ENCODE peak calls at places on chromosomes 2 and 18, in seven cellular contexts. B is Right ventricle myocardium superior, M is transverse colon, Y is posterior cingulate gyrus, V is EL, P is mesothelial cell of epicardium, Z is NCI-H1694. J is an unnamed sample.
A peak's percentile ranks its signal among the peaks of the same experiment; 100 is the strongest.

GRCh38 chr18:10270160-10270571 is 184.3 kb upstream of the APCDD1 start:
- DNase-seq in Y (no peak), P (no peak), M (no peak), Z (no peak), V (peak; percentile 14), B (no peak), J (no peak)

GRCh38 chr2:179193759-179194394 is 70.8 kb downstream of the SESTD1 start:
- DNase-seq in V (no peak), Y (no peak), Z (no peak), M (no peak), B (no peak), P (no peak), J (no peak)

GRCh38 chr2:76932550-76932949 is 589.6 kb downstream of the LRRTM4 start:
- DNase-seq in P (no peak), B (no peak), Y (no peak), Z (no peak), V (no peak), M (no peak), J (no peak)

GRCh38 chr2:105256431-105257047 is 15.0 kb downstream of the GPR45 start:
- DNase-seq in B (no peak), Z (no peak), Y (no peak), M (no peak), V (no peak), P (no peak), J (no peak)

GRCh38 chr2:240278661-240279060 is 138.2 kb upstream of the OTOS start:
- DNase-seq in V (no peak), Z (no peak), P (no peak), B (no peak), M (no peak), Y (no peak), J (no peak)

GRCh38 chr18:3269241-3269640 is 7.3 kb downstream of the MYL12B start:
- DNase-seq in P (no peak), B (no peak), Y (no peak), Z (no peak), V (peak; percentile 88), M (no peak), J (no peak)

GRCh38 chr2:188693111-188693510 is 281.1 kb upstream of the COL3A1 start:
- DNase-seq in Z (no peak), M (peak; percentile 6), P (no peak), B (no peak), V (no peak), Y (no peak), J (no peak)

GRCh38 chr2:105144941-105145300 is 96.6 kb upstream of the GPR45 start:
- DNase-seq in B (no peak), Z (no peak), P (no peak), V (no peak), Y (no peak), M (no peak), J (no peak)

GRCh38 chr18:12766986-12767433 is 64.2 kb downstream of the PSMG2 start:
- DNase-seq in Z (no peak), P (no peak), Y (no peak), B (no peak), M (no peak), V (no peak), J (no peak)

GRCh38 chr18:32771169-32771751 is 1.6 kb downstream of the KLHL14 start:
- DNase-seq in Y (no peak), V (no peak), P (no peak), B (no peak), M (no peak), Z (no peak), J (no peak)

GRCh38 chr2:112646791-112647720 is 1.3 kb downstream of the SLC20A1 start:
- DNase-seq in M (no peak), P (no peak), Z (peak; percentile 48), B (no peak), Y (no peak), V (no peak), J (no peak)

GRCh38 chr2:23617167-23617787 is 232.3 kb downstream of the KLHL29 start:
- DNase-seq in V (peak; percentile 31), M (peak; percentile 46), P (no peak), Y (no peak), B (peak; percentile 66), Z (peak; percentile 71), J (no peak)

GRCh38 chr2:95272781-95273180 is 1.5 kb upstream of the PROM2 start:
- DNase-seq in P (no peak), Z (no peak), Y (no peak), B (no peak), M (no peak), V (no peak), J (no peak)

GRCh38 chr18:60331890-60332289 is 40.7 kb downstream of the MC4R start:
- DNase-seq in M (no peak), P (no peak), V (no peak), B (no peak), Y (no peak), Z (no peak), J (no peak)

GRCh38 chr2:118249970-118250369 is 161.7 kb downstream of the INSIG2 start:
- DNase-seq in Y (no peak), P (no peak), Z (no peak), V (peak; percentile 18), B (no peak), M (no peak), J (no peak)

GRCh38 chr2:30561349-30561748 is 114.3 kb downstream of the LCLAT1 start:
- DNase-seq in M (no peak), V (no peak), B (no peak), Z (no peak), P (no peak), Y (no peak), J (no peak)

GRCh38 chr2:129233751-129234406 is 745.6 kb upstream of the RAB6C start:
- DNase-seq in Y (no peak), B (no peak), V (no peak), M (no peak), P (no peak), Z (no peak), J (no peak)

GRCh38 chr2:236775521-236775920 is 205.9 kb downstream of the ACKR3 start:
- DNase-seq in Z (no peak), Y (no peak), P (no peak), M (no peak), B (no peak), V (no peak), J (no peak)

GRCh38 chr18:49520661-49521145 is 33.7 kb upstream of the C18orf32 start:
- DNase-seq in V (peak; percentile 6), P (no peak), M (no peak), Y (no peak), B (no peak), Z (no peak), J (no peak)

GRCh38 chr2:56102866-56103265 is 80.9 kb upstream of the CCDC85A start:
- DNase-seq in Z (no peak), M (no peak), V (peak; percentile 56), Y (no peak), P (no peak), B (no peak), J (no peak)

GRCh38 chr2:132582360-132582759 is 87.6 kb downstream of the LYPD1 start:
- DNase-seq in Y (no peak), B (no peak), M (no peak), P (no peak), V (no peak), Z (no peak), J (no peak)

GRCh38 chr2:206863721-206864120 is 75.6 kb upstream of the CPO start:
- DNase-seq in M (no peak), Z (no peak), B (no peak), P (no peak), Y (no peak), V (no peak), J (no peak)

GRCh38 chr2:14899621-14900414 is 267.3 kb downstream of the LRATD1 start:
- DNase-seq in B (no peak), P (no peak), Z (no peak), M (no peak), V (no peak), Y (no peak), J (no peak)

GRCh38 chr18:3998698-3999333 is 456.3 kb downstream of the DLGAP1 start:
- DNase-seq in Z (peak; percentile 46), V (peak; percentile 56), B (no peak), M (peak; percentile 13), P (no peak), Y (no peak), J (no peak)

GRCh38 chr2:121202541-121203310 is 82.3 kb downstream of the TFCP2L1 start:
- DNase-seq in M (peak; percentile 74), Y (no peak), Z (no peak), V (no peak), B (no peak), P (no peak), J (no peak)

GRCh38 chr2:112019510-112019909 is 35.6 kb upstream of the TMEM87B start:
- DNase-seq in B (no peak), M (no peak), V (no peak), Y (no peak), P (no peak), Z (no peak), J (no peak)

GRCh38 chr2:31060397-31060796 is 77.8 kb downstream of the GALNT14 start:
- DNase-seq in P (no peak), V (no peak), M (no peak), B (no peak), Z (no peak), Y (no peak), J (no peak)

GRCh38 chr18:23231340-23232021 is 96.2 kb downstream of the CABLES1 start:
- DNase-seq in V (peak; percentile 96), Y (no peak), B (peak; percentile 75), M (peak; percentile 62), P (no peak), Z (no peak), J (peak; percentile 55)

GRCh38 chr2:61288070-61288841 is 126.3 kb downstream of the C2orf74 start:
- DNase-seq in M (no peak), B (no peak), P (no peak), Z (no peak), Y (no peak), V (no peak), J (no peak)

GRCh38 chr2:10947005-10947440 is 35.3 kb downstream of the KCNF1 start:
- DNase-seq in P (no peak), V (peak; percentile 58), Y (no peak), Z (no peak), B (no peak), M (no peak), J (no peak)

GRCh38 chr2:236580746-236581355 is 11.2 kb downstream of the ACKR3 start:
- DNase-seq in B (no peak), M (no peak), Y (no peak), V (no peak), Z (no peak), P (no peak), J (no peak)

GRCh38 chr18:57806891-57807280 is 3.8 kb upstream of the ATP8B1 start:
- DNase-seq in Y (no peak), V (peak; percentile 95), B (no peak), P (no peak), M (no peak), Z (no peak), J (no peak)

GRCh38 chr2:230043461-230043860 is 25.3 kb downstream of the SLC16A14 start:
- DNase-seq in V (no peak), B (no peak), Y (no peak), P (no peak), Z (no peak), M (no peak), J (no peak)

GRCh38 chr18:21463718-21464117 is 136.8 kb downstream of the ESCO1 start:
- DNase-seq in Y (no peak), P (no peak), Z (no peak), V (no peak), M (no peak), B (no peak), J (no peak)

GRCh38 chr2:48978131-48978530 is 176.2 kb downstream of the FSHR start:
- DNase-seq in M (no peak), V (no peak), Y (no peak), P (no peak), Z (no peak), B (no peak), J (no peak)

GRCh38 chr18:75639468-75639831 is 211.9 kb upstream of the SMIM21 start:
- DNase-seq in M (peak; percentile 18), Y (no peak), V (no peak), P (no peak), Z (no peak), B (no peak), J (no peak)

GRCh38 chr2:219661955-219662395 is 34.5 kb downstream of the SLC4A3 start:
- DNase-seq in M (no peak), B (no peak), V (peak; percentile 65), Y (no peak), Z (no peak), P (no peak), J (no peak)

GRCh38 chr18:55988537-55988936 is 400.5 kb upstream of the TCF4 start:
- DNase-seq in M (no peak), P (no peak), B (no peak), V (peak; percentile 10), Z (no peak), Y (no peak), J (no peak)